ENCODE peak calls at places on chromosomes 4 and X, in ten cellular contexts. One of them, this sample, is unnamed.

GRCh38 chrX:997631-998137 is 214.8 kb downstream of the CRLF2 start:
- DNase-seq in fibroblast of mammary gland: no peak
- DNase-seq in H54: no peak
- DNase-seq in NCI-H460: no peak
- DNase-seq in tibial artery: no peak
- DNase-seq in activated naive CD8-positive, alpha-beta T cell treated with anti-CD3 and anti-CD28 coated beads, Interleukin-2, amount 50 U/mL, for 24 hours: no peak
- DNase-seq in right cardiac atrium: no peak
- DNase-seq in nucleus accumbens: no peak
- DNase-seq in cardiac muscle cell: no peak
- DNase-seq in NCI-H1436: no peak
- DNase-seq in this sample: no peak

GRCh38 chr4:145660064-145660463 is 19.9 kb upstream of the C4orf51 start:
- DNase-seq in nucleus accumbens: no peak
- DNase-seq in NCI-H1436: no peak
- DNase-seq in NCI-H460: no peak
- DNase-seq in right cardiac atrium: no peak
- DNase-seq in tibial artery: no peak
- DNase-seq in fibroblast of mammary gland: no peak
- DNase-seq in activated naive CD8-positive, alpha-beta T cell treated with anti-CD3 and anti-CD28 coated beads, Interleukin-2, amount 50 U/mL, for 24 hours: no peak
- DNase-seq in cardiac muscle cell: no peak
- DNase-seq in H54: no peak
- DNase-seq in this sample: no peak

GRCh38 chr4:116413222-116413621 is 672.2 kb downstream of the TRAM1L1 start:
- DNase-seq in fibroblast of mammary gland: no peak
- DNase-seq in H54: no peak
- DNase-seq in activated naive CD8-positive, alpha-beta T cell treated with anti-CD3 and anti-CD28 coated beads, Interleukin-2, amount 50 U/mL, for 24 hours: no peak
- DNase-seq in NCI-H460: peak
- DNase-seq in right cardiac atrium: no peak
- DNase-seq in NCI-H1436: no peak
- DNase-seq in nucleus accumbens: no peak
- DNase-seq in cardiac muscle cell: no peak
- DNase-seq in tibial artery: no peak
- DNase-seq in this sample: no peak

GRCh38 chrX:130676861-130677260 is 226.1 kb downstream of the ENOX2 start:
- DNase-seq in right cardiac atrium: no peak
- DNase-seq in fibroblast of mammary gland: no peak
- DNase-seq in NCI-H1436: no peak
- DNase-seq in activated naive CD8-positive, alpha-beta T cell treated with anti-CD3 and anti-CD28 coated beads, Interleukin-2, amount 50 U/mL, for 24 hours: no peak
- DNase-seq in H54: no peak
- DNase-seq in cardiac muscle cell: peak
- DNase-seq in tibial artery: no peak
- DNase-seq in NCI-H460: no peak
- DNase-seq in nucleus accumbens: no peak
- DNase-seq in this sample: no peak

GRCh38 chrX:80807606-80808159 is 2.0 kb downstream of the BRWD3 start:
- DNase-seq in fibroblast of mammary gland: no peak
- DNase-seq in nucleus accumbens: no peak
- DNase-seq in H54: no peak
- DNase-seq in right cardiac atrium: no peak
- DNase-seq in NCI-H460: no peak
- DNase-seq in tibial artery: no peak
- DNase-seq in cardiac muscle cell: no peak
- DNase-seq in NCI-H1436: no peak
- DNase-seq in activated naive CD8-positive, alpha-beta T cell treated with anti-CD3 and anti-CD28 coated beads, Interleukin-2, amount 50 U/mL, for 24 hours: no peak
- DNase-seq in this sample: no peak

GRCh38 chr4:34615315-34615714 is 1629.0 kb downstream of the ARAP2 start:
- DNase-seq in right cardiac atrium: peak
- DNase-seq in fibroblast of mammary gland: no peak
- DNase-seq in NCI-H460: no peak
- DNase-seq in activated naive CD8-positive, alpha-beta T cell treated with anti-CD3 and anti-CD28 coated beads, Interleukin-2, amount 50 U/mL, for 24 hours: no peak
- DNase-seq in cardiac muscle cell: no peak
- DNase-seq in nucleus accumbens: no peak
- DNase-seq in tibial artery: no peak
- DNase-seq in NCI-H1436: no peak
- DNase-seq in H54: no peak
- DNase-seq in this sample: no peak

GRCh38 chr4:20724915-20725314 is 24.7 kb downstream of the PACRGL start:
- DNase-seq in NCI-H460: no peak
- DNase-seq in right cardiac atrium: no peak
- DNase-seq in H54: no peak
- DNase-seq in NCI-H1436: no peak
- DNase-seq in nucleus accumbens: no peak
- DNase-seq in activated naive CD8-positive, alpha-beta T cell treated with anti-CD3 and anti-CD28 coated beads, Interleukin-2, amount 50 U/mL, for 24 hours: no peak
- DNase-seq in fibroblast of mammary gland: no peak
- DNase-seq in cardiac muscle cell: no peak
- DNase-seq in tibial artery: no peak
- DNase-seq in this sample: no peak

GRCh38 chr4:39626261-39626660 is 12.4 kb downstream of the SMIM14 start:
- DNase-seq in H54: no peak
- DNase-seq in cardiac muscle cell: no peak
- DNase-seq in fibroblast of mammary gland: no peak
- DNase-seq in NCI-H460: no peak
- DNase-seq in right cardiac atrium: no peak
- DNase-seq in nucleus accumbens: no peak
- DNase-seq in NCI-H1436: no peak
- DNase-seq in tibial artery: no peak
- DNase-seq in activated naive CD8-positive, alpha-beta T cell treated with anti-CD3 and anti-CD28 coated beads, Interleukin-2, amount 50 U/mL, for 24 hours: no peak
- DNase-seq in this sample: no peak

GRCh38 chr4:71004281-71004851 is 10.9 kb downstream of the DCK start:
- DNase-seq in activated naive CD8-positive, alpha-beta T cell treated with anti-CD3 and anti-CD28 coated beads, Interleukin-2, amount 50 U/mL, for 24 hours: peak
- DNase-seq in NCI-H460: no peak
- DNase-seq in right cardiac atrium: peak
- DNase-seq in H54: no peak
- DNase-seq in tibial artery: no peak
- DNase-seq in NCI-H1436: no peak
- DNase-seq in cardiac muscle cell: no peak
- DNase-seq in fibroblast of mammary gland: no peak
- DNase-seq in nucleus accumbens: no peak
- DNase-seq in this sample: peak

This sample was measured in Right ventricle myocardium inferior.